ENCODE peak calls at places on chromosomes 6 and 20, in five cellular contexts. N is H7; W is T-helper 1 cell; T is nucleus accumbens; I is stimulated activated CD4-positive, alpha-beta T cell treated with anti-CD3 and anti-CD28 coated beads, Interleukin-4, amount 100 ng/mL, for 1 hour. Z is an unnamed sample.

GRCh38 chr6:134627707-134628106 is 309.8 kb upstream of the SGK1 start:
- DNase-seq in T (no peak), W (no peak), I (no peak), N (no peak), Z (no peak)

GRCh38 chr6:166348305-166348949 is 6.1 kb upstream of the SFT2D1 start:
- DNase-seq in W (no peak), N (no peak), T (no peak), I (no peak), Z (no peak)

GRCh38 chr6:29926081-29926794 is 16.1 kb upstream of the HLA-A start:
- DNase-seq in T (no peak), N (peak), W (peak), I (no peak), Z (no peak)

GRCh38 chr6:67630146-67630545 is 1004.9 kb upstream of the ADGRB3 start:
- DNase-seq in W (no peak), N (no peak), I (no peak), T (no peak), Z (no peak)

GRCh38 chr20:57770852-57771746 is 61.3 kb upstream of the PMEPA1 start:
- DNase-seq in T (no peak), N (peak), W (no peak), I (no peak), Z (no peak)

GRCh38 chr6:25889877-25890853 is 16.1 kb upstream of the SLC17A3 start:
- DNase-seq in T (no peak), W (no peak), I (no peak), N (peak), Z (no peak)

GRCh38 chr6:53168516-53169257 is 20.0 kb upstream of the GCM1 start:
- DNase-seq in T (no peak), W (no peak), I (no peak), N (no peak), Z (no peak)

GRCh38 chr20:24134284-24134683 is 145.7 kb upstream of the GGTLC1 start:
- DNase-seq in N (no peak), I (no peak), W (no peak), T (no peak), Z (no peak)

GRCh38 chr20:50194831-50195523 is 4.3 kb downstream of the CEBPB start:
- DNase-seq in N (peak), W (no peak), T (no peak), I (no peak), Z (no peak)

GRCh38 chr6:165922309-165922794 is 245.3 kb downstream of the TBXT start:
- DNase-seq in T (no peak), N (no peak), I (no peak), W (no peak), Z (no peak)